ENCODE peak calls at places on chromosome 9, in five cellular contexts. Z, P, J, X and B are unnamed samples.

GRCh38 chr9:136050266-136050705 is 44.8 kb downstream of the NACC2 start:
- DNase-seq in Z (no peak), P (no peak), J (no peak), X (no peak), B (peak)

GRCh38 chr9:134225186-134225585 is 60.8 kb upstream of the RNU6ATAC start:
- DNase-seq in Z (no peak), P (no peak), J (no peak), X (no peak), B (no peak)

GRCh38 chr9:26158631-26159150 is 480.4 kb upstream of the TUSC1 start:
- DNase-seq in Z (no peak), P (no peak), J (no peak), X (no peak), B (no peak)

GRCh38 chr9:90933468-90933867 is 131.8 kb downstream of the SYK start:
- DNase-seq in Z (no peak), P (no peak), J (no peak), X (no peak), B (no peak)

GRCh38 chr9:3441197-3441816 is 84.5 kb downstream of the RFX3 start:
- DNase-seq in Z (peak), P (no peak), J (peak), X (no peak), B (peak)

GRCh38 chr9:4327504-4328191 is 27.8 kb upstream of the GLIS3 start:
- DNase-seq in Z (peak), P (no peak), J (no peak), X (no peak), B (no peak)

GRCh38 chr9:98231770-98232478 is 23.5 kb downstream of the TBC1D2 start:
- DNase-seq in Z (peak), P (no peak), J (peak), X (no peak), B (no peak)

GRCh38 chr9:6667633-6668280 is 22.2 kb upstream of the GLDC start:
- DNase-seq in Z (peak), P (no peak), J (peak), X (no peak), B (no peak)